ENCODE peak calls at places on chromosome 11, in eight cellular contexts. One of them, this sample, is unnamed.
A peak's percentile ranks its signal among the peaks of the same experiment; 100 is the strongest.

GRCh38 chr11:6132431-6132830 is 24.9 kb downstream of the OR56B4 start:
- DNase-seq in neural progenitor cell: no peak
- DNase-seq in heart right ventricle: no peak
- DNase-seq in fibroblast of lung: no peak
- DNase-seq in fibroblast of the aortic adventitia: no peak
- DNase-seq in fibroblast of pulmonary artery: no peak
- DNase-seq in colonic mucosa: no peak
- DNase-seq in pancreas: no peak
- DNase-seq in this sample: no peak

GRCh38 chr11:60852639-60853468 is 2.9 kb downstream of the PTGDR2 start:
- DNase-seq in neural progenitor cell: peak; percentile 57
- DNase-seq in heart right ventricle: no peak
- DNase-seq in fibroblast of lung: no peak
- DNase-seq in fibroblast of the aortic adventitia: no peak
- DNase-seq in fibroblast of pulmonary artery: no peak
- DNase-seq in colonic mucosa: no peak
- DNase-seq in pancreas: no peak
- DNase-seq in this sample: no peak

GRCh38 chr11:84870486-84870885 is 756.7 kb downstream of the DLG2 start:
- DNase-seq in neural progenitor cell: no peak
- DNase-seq in heart right ventricle: no peak
- DNase-seq in fibroblast of lung: no peak
- DNase-seq in fibroblast of the aortic adventitia: no peak
- DNase-seq in fibroblast of pulmonary artery: no peak
- DNase-seq in colonic mucosa: no peak
- DNase-seq in pancreas: no peak
- DNase-seq in this sample: no peak

GRCh38 chr11:96114178-96115070 is 190.5 kb upstream of the MTMR2 start:
- DNase-seq in neural progenitor cell: no peak
- DNase-seq in heart right ventricle: no peak
- DNase-seq in fibroblast of lung: no peak
- DNase-seq in fibroblast of the aortic adventitia: peak; percentile 46
- DNase-seq in fibroblast of pulmonary artery: no peak
- DNase-seq in colonic mucosa: no peak
- DNase-seq in pancreas: no peak
- DNase-seq in this sample: no peak

GRCh38 chr11:81220166-81220895 is 1513.3 kb downstream of the FAM181B start:
- DNase-seq in neural progenitor cell: no peak
- DNase-seq in heart right ventricle: no peak
- DNase-seq in fibroblast of lung: no peak
- DNase-seq in fibroblast of the aortic adventitia: no peak
- DNase-seq in fibroblast of pulmonary artery: no peak
- DNase-seq in colonic mucosa: no peak
- DNase-seq in pancreas: no peak
- DNase-seq in this sample: peak; percentile 55

GRCh38 chr11:17747131-17747955 is 12.8 kb downstream of the KCNC1 start:
- DNase-seq in neural progenitor cell: no peak
- DNase-seq in heart right ventricle: no peak
- DNase-seq in fibroblast of lung: no peak
- DNase-seq in fibroblast of the aortic adventitia: no peak
- DNase-seq in fibroblast of pulmonary artery: no peak
- DNase-seq in colonic mucosa: no peak
- DNase-seq in pancreas: no peak
- DNase-seq in this sample: no peak

GRCh38 chr11:62353841-62354240 is 16.6 kb downstream of the ASRGL1 start:
- DNase-seq in neural progenitor cell: no peak
- DNase-seq in heart right ventricle: no peak
- DNase-seq in fibroblast of lung: no peak
- DNase-seq in fibroblast of the aortic adventitia: no peak
- DNase-seq in fibroblast of pulmonary artery: no peak
- DNase-seq in colonic mucosa: no peak
- DNase-seq in pancreas: peak; percentile 40
- DNase-seq in this sample: no peak

GRCh38 chr11:39247570-39248137 is 2211.8 kb downstream of the LRRC4C start:
- DNase-seq in neural progenitor cell: no peak
- DNase-seq in heart right ventricle: no peak
- DNase-seq in fibroblast of lung: no peak
- DNase-seq in fibroblast of the aortic adventitia: no peak
- DNase-seq in fibroblast of pulmonary artery: no peak
- DNase-seq in colonic mucosa: no peak
- DNase-seq in pancreas: no peak
- DNase-seq in this sample: no peak

GRCh38 chr11:82732734-82733443 is 775 bp downstream of the FAM181B start:
- DNase-seq in neural progenitor cell: peak; percentile 57
- DNase-seq in heart right ventricle: no peak
- DNase-seq in fibroblast of lung: no peak
- DNase-seq in fibroblast of the aortic adventitia: no peak
- DNase-seq in fibroblast of pulmonary artery: no peak
- DNase-seq in colonic mucosa: no peak
- DNase-seq in pancreas: peak; percentile 15
- DNase-seq in this sample: no peak

GRCh38 chr11:5046226-5046625 is at the start of gene OR52J3:
- DNase-seq in neural progenitor cell: no peak
- DNase-seq in heart right ventricle: no peak
- DNase-seq in fibroblast of lung: no peak
- DNase-seq in fibroblast of the aortic adventitia: no peak
- DNase-seq in fibroblast of pulmonary artery: no peak
- DNase-seq in colonic mucosa: no peak
- DNase-seq in pancreas: no peak
- DNase-seq in this sample: no peak

GRCh38 chr11:65492387-65492636 is 6.5 kb upstream of the MALAT1 start:
- DNase-seq in neural progenitor cell: no peak
- DNase-seq in heart right ventricle: no peak
- DNase-seq in fibroblast of lung: no peak
- DNase-seq in fibroblast of the aortic adventitia: no peak
- DNase-seq in fibroblast of pulmonary artery: no peak
- DNase-seq in colonic mucosa: no peak
- DNase-seq in pancreas: no peak
- DNase-seq in this sample: no peak

DNA sequence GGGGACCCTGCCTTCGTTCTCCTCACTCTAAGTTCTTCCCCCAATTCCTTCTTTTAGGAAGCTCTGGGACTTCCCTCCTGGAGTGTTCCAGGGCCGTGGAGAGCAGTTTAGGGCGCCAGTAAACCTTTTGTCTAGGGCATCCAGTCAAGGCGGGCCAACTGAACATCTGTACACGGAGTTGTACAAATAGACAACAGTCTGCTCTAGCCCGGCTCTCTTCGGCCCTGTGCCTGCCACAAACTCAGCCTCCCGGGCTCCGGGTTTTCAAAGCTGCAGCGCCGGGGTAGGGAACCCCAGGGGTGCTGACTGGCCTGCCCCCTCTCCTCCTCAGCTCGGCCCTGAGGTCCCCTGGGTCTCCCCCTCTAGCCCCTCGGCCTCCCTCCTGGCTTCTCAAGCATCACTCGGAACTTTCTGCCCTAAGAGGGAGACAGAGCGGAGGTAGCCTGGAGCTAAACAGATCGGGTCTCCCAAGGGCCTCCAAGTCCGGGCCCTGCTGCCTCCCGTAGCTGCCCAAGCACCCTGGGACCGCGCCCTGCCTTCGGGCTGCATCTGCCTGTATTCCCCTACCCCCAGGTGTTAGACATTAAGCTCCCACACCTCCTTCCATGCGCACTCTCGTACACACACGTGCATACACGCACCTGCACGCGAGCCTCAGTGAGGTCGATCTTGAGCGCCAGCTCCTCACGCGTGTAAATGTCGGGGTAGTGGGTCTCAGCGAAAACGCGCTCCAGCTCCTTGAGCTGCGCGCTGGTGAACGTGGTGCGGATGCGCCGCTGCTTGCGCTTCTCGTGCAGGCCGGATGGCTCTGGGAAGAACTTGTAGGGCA is 3.3 kb downstream of the PHOX2A start:
- DNase-seq in neural progenitor cell: peak; percentile 20
- DNase-seq in heart right ventricle: peak; percentile 12
- DNase-seq in fibroblast of lung: peak; percentile 18
- DNase-seq in fibroblast of the aortic adventitia: peak; percentile 24
- DNase-seq in fibroblast of pulmonary artery: no peak
- DNase-seq in colonic mucosa: no peak
- DNase-seq in pancreas: no peak
- DNase-seq in this sample: peak; percentile 34
- H3K4me3 ChIP-seq in neural progenitor cell: peak overlapping the region; percentile 32
- H3K4me3 ChIP-seq in heart right ventricle: peak overlapping the region; percentile 48
- H3K4me3 ChIP-seq in fibroblast of lung: no peak overlapping the region
- H3K4me3 ChIP-seq in fibroblast of the aortic adventitia: no peak overlapping the region
- H3K4me3 ChIP-seq in fibroblast of pulmonary artery: no peak overlapping the region
- H3K4me3 ChIP-seq in colonic mucosa: no peak overlapping the region
- H3K4me3 ChIP-seq in pancreas: no peak overlapping the region
- H3K4me3 ChIP-seq in this sample: no peak overlapping the region

GRCh38 chr11:131392528-131393255 is 22.3 kb downstream of the NTM start:
- DNase-seq in neural progenitor cell: peak; percentile 63
- DNase-seq in heart right ventricle: no peak
- DNase-seq in fibroblast of lung: no peak
- DNase-seq in fibroblast of the aortic adventitia: no peak
- DNase-seq in fibroblast of pulmonary artery: no peak
- DNase-seq in colonic mucosa: no peak
- DNase-seq in pancreas: no peak
- DNase-seq in this sample: no peak
- TF ChIP-seq CTCF in neural progenitor cell: peak; percentile 44
- TF ChIP-seq CTCF in heart right ventricle: no peak
- TF ChIP-seq CTCF in fibroblast of lung: no peak
- TF ChIP-seq CTCF in fibroblast of the aortic adventitia: no peak
- TF ChIP-seq CTCF in fibroblast of pulmonary artery: no peak
- TF ChIP-seq CTCF in colonic mucosa: no peak
- TF ChIP-seq CTCF in pancreas: no peak
- TF ChIP-seq CTCF in this sample: no peak

GRCh38 chr11:90242894-90243416 is 20.1 kb upstream of the CHORDC1 start:
- DNase-seq in neural progenitor cell: no peak
- DNase-seq in heart right ventricle: no peak
- DNase-seq in fibroblast of lung: no peak
- DNase-seq in fibroblast of the aortic adventitia: no peak
- DNase-seq in fibroblast of pulmonary artery: no peak
- DNase-seq in colonic mucosa: no peak
- DNase-seq in pancreas: no peak
- DNase-seq in this sample: no peak
- H3K4me3 ChIP-seq in neural progenitor cell: no peak overlapping the region
- H3K4me3 ChIP-seq in heart right ventricle: no peak overlapping the region
- H3K4me3 ChIP-seq in fibroblast of lung: no peak overlapping the region
- H3K4me3 ChIP-seq in fibroblast of the aortic adventitia: no peak overlapping the region
- H3K4me3 ChIP-seq in fibroblast of pulmonary artery: no peak overlapping the region
- H3K4me3 ChIP-seq in colonic mucosa: no peak overlapping the region
- H3K4me3 ChIP-seq in pancreas: no peak overlapping the region
- H3K4me3 ChIP-seq in this sample: no peak overlapping the region

GRCh38 chr11:21137813-21138212 is 468.4 kb downstream of the NELL1 start:
- DNase-seq in neural progenitor cell: no peak
- DNase-seq in heart right ventricle: no peak
- DNase-seq in fibroblast of lung: no peak
- DNase-seq in fibroblast of the aortic adventitia: no peak
- DNase-seq in fibroblast of pulmonary artery: no peak
- DNase-seq in colonic mucosa: no peak
- DNase-seq in pancreas: no peak
- DNase-seq in this sample: no peak

GRCh38 chr11:21144556-21144955 is 475.2 kb downstream of the NELL1 start:
- DNase-seq in neural progenitor cell: no peak
- DNase-seq in heart right ventricle: no peak
- DNase-seq in fibroblast of lung: no peak
- DNase-seq in fibroblast of the aortic adventitia: no peak
- DNase-seq in fibroblast of pulmonary artery: no peak
- DNase-seq in colonic mucosa: no peak
- DNase-seq in pancreas: no peak
- DNase-seq in this sample: no peak

DNA sequence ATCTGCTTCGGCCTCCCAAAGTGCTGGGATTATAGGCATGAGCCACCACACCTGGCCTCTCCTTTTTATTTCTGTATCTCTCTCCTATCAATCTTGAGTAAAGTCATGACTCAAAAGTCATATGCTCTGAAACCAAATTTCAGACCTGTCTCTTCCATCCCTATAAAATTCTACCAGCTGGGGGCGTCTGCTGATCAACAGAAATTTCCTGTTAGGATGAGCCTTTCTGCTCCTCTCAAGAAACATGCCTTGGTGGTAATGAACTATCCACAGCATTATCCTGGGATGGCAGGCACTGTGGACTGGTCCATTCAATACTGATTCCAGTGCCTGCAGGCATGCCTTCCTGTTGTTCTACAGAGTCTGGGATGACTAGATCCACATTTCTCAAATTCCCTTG is 472.6 kb downstream of the NELL1 start:
- DNase-seq in neural progenitor cell: peak; percentile 46
- DNase-seq in heart right ventricle: no peak
- DNase-seq in fibroblast of lung: no peak
- DNase-seq in fibroblast of the aortic adventitia: no peak
- DNase-seq in fibroblast of pulmonary artery: no peak
- DNase-seq in colonic mucosa: no peak
- DNase-seq in pancreas: no peak
- DNase-seq in this sample: no peak
- TF ChIP-seq CTCF in neural progenitor cell: peak; percentile 58
- TF ChIP-seq CTCF in heart right ventricle: no peak
- TF ChIP-seq CTCF in fibroblast of lung: no peak
- TF ChIP-seq CTCF in fibroblast of the aortic adventitia: no peak
- TF ChIP-seq CTCF in fibroblast of pulmonary artery: no peak
- TF ChIP-seq CTCF in colonic mucosa: no peak
- TF ChIP-seq CTCF in pancreas: no peak
- TF ChIP-seq CTCF in this sample: no peak

GRCh38 chr11:57536947-57537654 is at the start of gene SMTNL1:
- DNase-seq in neural progenitor cell: peak; percentile 67
- DNase-seq in heart right ventricle: no peak
- DNase-seq in fibroblast of lung: no peak
- DNase-seq in fibroblast of the aortic adventitia: no peak
- DNase-seq in fibroblast of pulmonary artery: no peak
- DNase-seq in colonic mucosa: no peak
- DNase-seq in pancreas: no peak
- DNase-seq in this sample: no peak
- H3K4me3 ChIP-seq in neural progenitor cell: peak within 1 kb of the TSS; percentile 4
- H3K4me3 ChIP-seq in heart right ventricle: no peak within 1 kb of the TSS
- H3K4me3 ChIP-seq in fibroblast of lung: no peak within 1 kb of the TSS
- H3K4me3 ChIP-seq in fibroblast of the aortic adventitia: no peak within 1 kb of the TSS
- H3K4me3 ChIP-seq in fibroblast of pulmonary artery: no peak within 1 kb of the TSS
- H3K4me3 ChIP-seq in colonic mucosa: no peak within 1 kb of the TSS
- H3K4me3 ChIP-seq in pancreas: no peak within 1 kb of the TSS
- H3K4me3 ChIP-seq in this sample: no peak within 1 kb of the TSS

DNA sequence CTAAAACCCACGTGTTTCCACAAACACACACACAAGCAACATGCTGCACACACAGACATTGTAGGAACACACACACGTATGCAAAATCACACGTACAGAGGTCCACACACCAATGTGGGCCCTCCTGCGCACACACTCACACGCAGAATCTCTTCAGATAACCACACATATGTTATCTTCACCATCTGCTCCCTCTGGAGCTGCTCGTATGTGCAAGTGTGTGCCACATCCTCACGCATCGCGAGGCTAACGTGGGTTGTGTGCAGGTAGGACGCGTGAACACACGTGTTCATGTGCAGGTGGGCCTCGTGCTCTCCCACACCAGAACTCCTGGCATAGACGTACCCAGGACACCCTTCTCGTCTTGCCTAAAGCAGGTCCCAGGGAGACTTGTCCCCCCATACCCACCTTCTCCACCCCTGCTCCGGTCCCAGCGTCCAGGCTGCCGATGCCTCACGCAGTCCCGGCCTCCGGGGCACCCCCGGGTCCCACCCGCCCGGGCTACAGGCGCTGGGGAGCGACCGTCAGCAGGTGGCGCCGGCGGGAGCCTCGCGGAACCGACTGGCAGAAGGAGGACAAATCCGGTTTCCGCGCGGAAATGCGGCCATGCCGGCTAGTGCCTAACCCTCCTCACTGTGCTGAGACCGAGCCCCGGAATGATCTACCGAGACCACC is 10.3 kb upstream of the IGSF9B start:
- DNase-seq in neural progenitor cell: peak; percentile 67
- DNase-seq in heart right ventricle: peak; percentile 56
- DNase-seq in fibroblast of lung: no peak
- DNase-seq in fibroblast of the aortic adventitia: no peak
- DNase-seq in fibroblast of pulmonary artery: no peak
- DNase-seq in colonic mucosa: peak; percentile 29
- DNase-seq in pancreas: peak; percentile 27
- DNase-seq in this sample: no peak
- TF ChIP-seq CTCF in neural progenitor cell: peak; percentile 58
- TF ChIP-seq CTCF in heart right ventricle: peak; percentile 69
- TF ChIP-seq CTCF in fibroblast of lung: peak; percentile 2
- TF ChIP-seq CTCF in fibroblast of the aortic adventitia: peak; percentile 19
- TF ChIP-seq CTCF in fibroblast of pulmonary artery: peak; percentile 1
- TF ChIP-seq CTCF in colonic mucosa: no peak
- TF ChIP-seq CTCF in pancreas: no peak
- TF ChIP-seq CTCF in this sample: no peak

This sample was measured in choroid plexus epithelial cell.